ENCODE peak calls at places on chromosomes 6 and 20, in six cellular contexts. Y, E, O, V, B and Q are unnamed samples.

GRCh38 chr6:112481256-112481655 is 134.1 kb downstream of the RFPL4B start:
- DNase-seq in Y (no peak), E (no peak), O (no peak), V (no peak), B (no peak), Q (no peak)

GRCh38 chr6:66568271-66568670 is 861.2 kb upstream of the EYS start:
- DNase-seq in Y (no peak), E (no peak), O (peak; percentile 33), V (no peak), B (no peak), Q (peak; percentile 2)

GRCh38 chr6:159125977-159126376 is 43.2 kb upstream of the FNDC1 start:
- DNase-seq in Y (no peak), E (no peak), O (no peak), V (no peak), B (peak; percentile 68), Q (no peak)

GRCh38 chr20:46283426-46283825 is 24.9 kb downstream of the CDH22 start:
- DNase-seq in Y (peak; percentile 34), E (no peak), O (no peak), V (no peak), B (no peak), Q (no peak)

GRCh38 chr6:123551939-123552707 is 84.6 kb downstream of the TRDN start:
- DNase-seq in Y (no peak), E (no peak), O (no peak), V (no peak), B (no peak), Q (no peak)

GRCh38 chr6:170160031-170160627 is 130.7 kb downstream of the DLL1 start:
- DNase-seq in Y (no peak), E (no peak), O (no peak), V (no peak), B (no peak), Q (peak; percentile 83)

GRCh38 chr6:126753616-126754015 is 364.9 kb upstream of the RSPO3 start:
- DNase-seq in Y (no peak), E (no peak), O (no peak), V (no peak), B (peak; percentile 26), Q (no peak)

GRCh38 chr6:157586088-157586414 is 205.1 kb downstream of the ZDHHC14 start:
- DNase-seq in Y (no peak), E (no peak), O (no peak), V (no peak), B (no peak), Q (no peak)

GRCh38 chr6:53309059-53309896 is 39.5 kb downstream of the ELOVL5 start:
- DNase-seq in Y (no peak), E (no peak), O (no peak), V (no peak), B (peak; percentile 54), Q (no peak)

GRCh38 chr6:101397199-101397598 is 3.7 kb downstream of the GRIK2 start:
- DNase-seq in Y (no peak), E (no peak), O (peak; percentile 81), V (no peak), B (peak; percentile 24), Q (peak; percentile 65)

DNA sequence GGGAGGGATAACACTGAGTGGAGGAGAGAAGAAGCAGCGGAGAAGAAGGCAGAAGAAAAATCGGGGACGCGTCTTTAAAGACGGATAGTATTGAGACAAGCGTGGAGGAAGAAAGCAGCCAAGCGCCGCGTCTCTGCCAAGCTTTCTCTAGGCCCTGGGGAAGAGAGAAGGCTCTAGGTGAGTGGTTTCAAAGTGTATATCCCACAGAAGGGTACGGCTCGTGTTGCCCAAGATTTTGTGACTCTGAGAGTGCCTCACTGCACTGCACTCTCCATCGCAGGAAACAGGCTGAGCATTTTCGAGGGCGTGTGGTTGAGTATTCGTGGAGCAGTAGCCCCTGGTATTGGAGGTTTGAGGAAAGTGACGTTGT is 185.4 kb downstream of the TRIM27 start:
- DNase-seq in Y (no peak), E (no peak), O (peak; percentile 50), V (no peak), B (no peak), Q (peak; percentile 29)
- H3K4me3 ChIP-seq in Y (peak overlapping the region; percentile 14), E (no peak overlapping the region), O (peak overlapping the region; percentile 62), V (no peak overlapping the region), B (no peak overlapping the region), Q (peak overlapping the region; percentile 36)

GRCh38 chr20:47318027-47318595 is 38.4 kb downstream of the ZMYND8 start:
- DNase-seq in Y (peak; percentile 74), E (peak; percentile 66), O (no peak), V (no peak), B (peak; percentile 74), Q (peak; percentile 63)
- H3K4me3 ChIP-seq in Y (peak overlapping the region; percentile 37), E (no peak overlapping the region), O (peak overlapping the region; percentile 49), V (peak overlapping the region; percentile 35), B (peak overlapping the region; percentile 58), Q (peak overlapping the region; percentile 27)

GRCh38 chr6:25928562-25929324 is 1.7 kb downstream of the SLC17A2 start:
- DNase-seq in Y (no peak), E (no peak), O (no peak), V (no peak), B (no peak), Q (no peak)
- H3K4me3 ChIP-seq in Y (no peak overlapping the region), E (no peak overlapping the region), O (no peak overlapping the region), V (no peak overlapping the region), B (no peak overlapping the region), Q (no peak overlapping the region)

DNA sequence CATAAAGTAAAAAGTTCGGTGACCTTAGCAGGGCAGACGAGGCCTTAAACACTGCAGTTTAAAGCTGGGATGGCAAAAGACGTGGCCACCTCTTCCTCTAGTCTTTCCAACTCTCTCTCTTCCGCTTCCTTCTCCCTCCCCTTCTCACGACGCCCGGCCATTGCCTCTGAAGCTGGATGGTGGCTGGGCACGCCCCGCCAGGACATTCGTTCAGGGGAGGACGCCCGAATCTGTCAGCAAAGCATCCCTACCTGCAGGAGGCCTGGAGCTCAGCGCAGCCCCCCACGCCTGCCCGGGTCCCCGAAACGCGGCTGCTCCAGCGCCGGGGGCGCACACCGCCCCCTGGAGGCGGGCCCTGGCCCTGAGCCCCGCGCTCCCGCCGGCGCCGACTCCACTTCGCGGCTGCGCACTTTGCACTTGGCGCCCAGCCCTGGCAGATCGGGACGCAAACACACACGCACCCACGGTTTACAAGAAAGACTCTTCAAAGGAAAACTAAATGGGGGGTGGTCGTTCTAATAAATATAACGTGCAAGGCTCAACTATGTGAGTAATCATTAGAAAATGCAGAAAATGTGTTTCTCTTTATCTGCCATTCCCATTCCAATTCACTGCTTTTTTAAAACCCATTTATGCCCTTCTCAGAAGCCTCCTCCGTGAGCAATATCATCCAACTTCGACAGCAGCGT is 54.7 kb upstream of the FOXC1 start:
- DNase-seq in Y (no peak), E (peak; percentile 76), O (peak; percentile 65), V (no peak), B (peak; percentile 84), Q (peak; percentile 63)
- H3K4me3 ChIP-seq in Y (peak overlapping the region; percentile 61), E (peak overlapping the region; percentile 34), O (peak overlapping the region; percentile 36), V (peak overlapping the region; percentile 63), B (peak overlapping the region; percentile 77), Q (peak overlapping the region; percentile 36)